ENCODE peak calls at places on chromosomes 11 and 22, in nine cellular contexts. One of them, this sample, is unnamed.

GRCh38 chr11:123061403-123062157 is at the start of gene HSPA8:
- DNase-seq in gastrocnemius medialis: peak
- DNase-seq in body of pancreas: peak
- DNase-seq in IMR-90: peak
- DNase-seq in A549: no peak
- DNase-seq in thyroid gland: peak
- DNase-seq in endothelial cell of umbilical vein: peak
- DNase-seq in Peyer's patch: peak
- DNase-seq in GM12878: no peak
- DNase-seq in this sample: peak

GRCh38 chr11:86003654-86004053 is 65.2 kb downstream of the PICALM start:
- DNase-seq in gastrocnemius medialis: no peak
- DNase-seq in body of pancreas: no peak
- DNase-seq in IMR-90: no peak
- DNase-seq in A549: no peak
- DNase-seq in thyroid gland: no peak
- DNase-seq in endothelial cell of umbilical vein: no peak
- DNase-seq in Peyer's patch: no peak
- DNase-seq in GM12878: no peak
- DNase-seq in this sample: no peak

GRCh38 chr11:73330569-73331093 is 22.6 kb downstream of the ARHGEF17 start:
- DNase-seq in gastrocnemius medialis: no peak
- DNase-seq in body of pancreas: no peak
- DNase-seq in IMR-90: peak
- DNase-seq in A549: peak
- DNase-seq in thyroid gland: peak
- DNase-seq in endothelial cell of umbilical vein: peak
- DNase-seq in Peyer's patch: no peak
- DNase-seq in GM12878: no peak
- DNase-seq in this sample: no peak

GRCh38 chr11:130671801-130672700 is 223.6 kb downstream of the ADAMTS15 start:
- DNase-seq in gastrocnemius medialis: peak
- DNase-seq in body of pancreas: peak
- DNase-seq in IMR-90: peak
- DNase-seq in A549: no peak
- DNase-seq in thyroid gland: peak
- DNase-seq in endothelial cell of umbilical vein: no peak
- DNase-seq in Peyer's patch: no peak
- DNase-seq in GM12878: no peak
- DNase-seq in this sample: no peak

GRCh38 chr22:38953577-38954413 is 3.6 kb upstream of the APOBEC3A start:
- DNase-seq in gastrocnemius medialis: no peak
- DNase-seq in body of pancreas: no peak
- DNase-seq in IMR-90: no peak
- DNase-seq in A549: peak
- DNase-seq in thyroid gland: no peak
- DNase-seq in endothelial cell of umbilical vein: no peak
- DNase-seq in Peyer's patch: peak
- DNase-seq in GM12878: peak
- DNase-seq in this sample: peak

GRCh38 chr11:106087815-106088435 is 10.5 kb downstream of the AASDHPPT start:
- DNase-seq in gastrocnemius medialis: no peak
- DNase-seq in body of pancreas: peak
- DNase-seq in IMR-90: peak
- DNase-seq in A549: no peak
- DNase-seq in thyroid gland: peak
- DNase-seq in endothelial cell of umbilical vein: peak
- DNase-seq in Peyer's patch: no peak
- DNase-seq in GM12878: no peak
- DNase-seq in this sample: no peak

GRCh38 chr11:118913411-118914125 is 12.2 kb downstream of the BCL9L start:
- DNase-seq in gastrocnemius medialis: no peak
- DNase-seq in body of pancreas: peak
- DNase-seq in IMR-90: no peak
- DNase-seq in A549: no peak
- DNase-seq in thyroid gland: peak
- DNase-seq in endothelial cell of umbilical vein: no peak
- DNase-seq in Peyer's patch: peak
- DNase-seq in GM12878: no peak
- DNase-seq in this sample: no peak

GRCh38 chr22:17891427-17892167 is 117.3 kb upstream of the BID start:
- DNase-seq in gastrocnemius medialis: peak
- DNase-seq in body of pancreas: no peak
- DNase-seq in IMR-90: no peak
- DNase-seq in A549: peak
- DNase-seq in thyroid gland: peak
- DNase-seq in endothelial cell of umbilical vein: no peak
- DNase-seq in Peyer's patch: peak
- DNase-seq in GM12878: no peak
- DNase-seq in this sample: peak

GRCh38 chr11:2525941-2526807 is 81.4 kb downstream of the KCNQ1 start:
- DNase-seq in gastrocnemius medialis: no peak
- DNase-seq in body of pancreas: peak
- DNase-seq in IMR-90: no peak
- DNase-seq in A549: no peak
- DNase-seq in thyroid gland: peak
- DNase-seq in endothelial cell of umbilical vein: no peak
- DNase-seq in Peyer's patch: peak
- DNase-seq in GM12878: no peak
- DNase-seq in this sample: peak

DNA sequence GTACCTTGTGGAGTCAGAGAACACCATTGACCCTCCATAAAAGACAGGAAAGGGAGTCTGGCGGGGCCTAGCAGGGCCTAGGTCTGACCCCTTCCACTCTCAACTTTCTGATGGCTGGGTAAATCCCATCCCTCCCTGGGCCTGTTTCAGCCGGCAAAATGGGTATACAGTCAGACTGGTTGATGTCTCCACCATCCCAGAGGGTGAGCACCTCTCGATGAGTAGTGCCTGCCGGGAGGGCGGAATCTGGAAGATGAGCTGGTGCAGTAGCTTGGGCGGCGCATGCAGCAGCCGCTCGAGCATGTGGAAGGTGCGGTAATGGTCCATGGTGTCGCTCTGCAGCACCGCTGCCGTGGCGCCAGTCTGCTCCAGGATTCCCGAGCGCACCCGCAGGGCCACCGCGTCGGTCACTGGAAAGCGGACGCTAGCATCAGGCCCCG is 528 bp downstream of the FIBP start:
- DNase-seq in gastrocnemius medialis: no peak
- DNase-seq in body of pancreas: no peak
- DNase-seq in IMR-90: peak
- DNase-seq in A549: no peak
- DNase-seq in thyroid gland: no peak
- DNase-seq in endothelial cell of umbilical vein: no peak
- DNase-seq in Peyer's patch: no peak
- DNase-seq in GM12878: no peak
- DNase-seq in this sample: no peak
- H3K27ac ChIP-seq in gastrocnemius medialis: peak
- H3K27ac ChIP-seq in body of pancreas: peak
- H3K27ac ChIP-seq in IMR-90: peak
- H3K27ac ChIP-seq in A549: peak
- H3K27ac ChIP-seq in thyroid gland: peak
- H3K27ac ChIP-seq in endothelial cell of umbilical vein: peak
- H3K27ac ChIP-seq in Peyer's patch: peak
- H3K27ac ChIP-seq in GM12878: peak
- H3K27ac ChIP-seq in this sample: peak

GRCh38 chr11:12087075-12087775 is 23.2 kb upstream of the MICAL2 start:
- DNase-seq in gastrocnemius medialis: no peak
- DNase-seq in body of pancreas: no peak
- DNase-seq in IMR-90: peak
- DNase-seq in A549: no peak
- DNase-seq in thyroid gland: peak
- DNase-seq in endothelial cell of umbilical vein: peak
- DNase-seq in Peyer's patch: peak
- DNase-seq in GM12878: no peak
- DNase-seq in this sample: no peak

GRCh38 chr11:12085371-12086251 is 24.8 kb upstream of the MICAL2 start:
- DNase-seq in gastrocnemius medialis: no peak
- DNase-seq in body of pancreas: no peak
- DNase-seq in IMR-90: peak
- DNase-seq in A549: peak
- DNase-seq in thyroid gland: no peak
- DNase-seq in endothelial cell of umbilical vein: no peak
- DNase-seq in Peyer's patch: peak
- DNase-seq in GM12878: no peak
- DNase-seq in this sample: no peak

GRCh38 chr11:12088047-12088481 is 22.3 kb upstream of the MICAL2 start:
- DNase-seq in gastrocnemius medialis: no peak
- DNase-seq in body of pancreas: peak
- DNase-seq in IMR-90: peak
- DNase-seq in A549: no peak
- DNase-seq in thyroid gland: no peak
- DNase-seq in endothelial cell of umbilical vein: peak
- DNase-seq in Peyer's patch: peak
- DNase-seq in GM12878: no peak
- DNase-seq in this sample: no peak

GRCh38 chr11:12088531-12088930 is 21.9 kb upstream of the MICAL2 start:
- DNase-seq in gastrocnemius medialis: no peak
- DNase-seq in body of pancreas: no peak
- DNase-seq in IMR-90: no peak
- DNase-seq in A549: no peak
- DNase-seq in thyroid gland: no peak
- DNase-seq in endothelial cell of umbilical vein: no peak
- DNase-seq in Peyer's patch: peak
- DNase-seq in GM12878: no peak
- DNase-seq in this sample: no peak

DNA sequence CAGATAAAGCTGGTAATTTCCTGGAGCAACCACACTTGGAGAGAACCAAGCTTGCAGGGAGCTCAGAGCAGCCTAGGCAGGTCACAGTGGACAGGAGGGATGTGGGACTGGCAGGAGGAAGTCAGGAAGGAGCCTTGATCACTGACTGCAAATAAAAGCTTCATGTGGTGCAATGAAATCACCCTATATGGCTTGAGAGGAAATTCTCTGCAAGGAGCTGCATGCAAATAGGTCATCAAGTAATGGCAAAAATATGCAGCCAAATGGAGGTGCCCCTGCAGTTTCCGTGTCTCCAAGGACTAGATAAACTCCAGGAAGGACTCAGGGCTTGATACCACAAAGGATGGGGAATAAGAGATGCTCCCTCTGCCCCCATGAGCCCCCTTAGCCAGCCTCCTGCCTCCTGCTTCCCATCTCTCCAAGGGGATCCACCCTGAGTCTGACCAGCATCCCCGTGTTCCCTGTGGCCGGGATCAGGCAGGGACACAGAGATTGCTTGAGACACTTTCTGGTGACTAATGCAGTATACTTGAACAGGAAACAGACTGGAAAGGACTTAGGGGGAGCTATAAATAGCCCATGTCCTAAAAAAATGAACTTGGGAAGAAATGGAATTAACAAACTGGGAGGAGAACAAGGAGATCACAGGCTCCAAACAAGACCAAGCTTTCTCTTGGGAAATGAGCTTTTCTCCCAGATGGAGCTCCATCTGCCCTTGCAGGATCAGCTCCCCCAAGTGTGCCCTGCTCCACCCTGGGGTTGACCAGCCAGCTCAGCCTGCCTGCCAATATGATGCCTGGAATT is 23.9 kb upstream of the MICAL2 start:
- DNase-seq in gastrocnemius medialis: peak
- DNase-seq in body of pancreas: no peak
- DNase-seq in IMR-90: peak
- DNase-seq in A549: peak
- DNase-seq in thyroid gland: peak
- DNase-seq in endothelial cell of umbilical vein: peak
- DNase-seq in Peyer's patch: no peak
- DNase-seq in GM12878: no peak
- DNase-seq in this sample: no peak
- TF ChIP-seq POLR2A in gastrocnemius medialis: no peak
- TF ChIP-seq POLR2A in body of pancreas: no peak
- TF ChIP-seq POLR2A in IMR-90: peak
- TF ChIP-seq POLR2A in A549: peak
- TF ChIP-seq POLR2A in thyroid gland: no peak
- TF ChIP-seq POLR2A in endothelial cell of umbilical vein: peak
- TF ChIP-seq POLR2A in Peyer's patch: peak
- TF ChIP-seq POLR2A in GM12878: no peak
- TF ChIP-seq POLR2A in this sample: no peak

GRCh38 chr11:65606876-65607613 is 7.0 kb downstream of the MAP3K11 start:
- DNase-seq in gastrocnemius medialis: peak
- DNase-seq in body of pancreas: peak
- DNase-seq in IMR-90: peak
- DNase-seq in A549: peak
- DNase-seq in thyroid gland: peak
- DNase-seq in endothelial cell of umbilical vein: peak
- DNase-seq in Peyer's patch: peak
- DNase-seq in GM12878: no peak
- DNase-seq in this sample: no peak
- H3K27ac ChIP-seq in gastrocnemius medialis: peak
- H3K27ac ChIP-seq in body of pancreas: no peak
- H3K27ac ChIP-seq in IMR-90: no peak
- H3K27ac ChIP-seq in A549: no peak
- H3K27ac ChIP-seq in thyroid gland: peak
- H3K27ac ChIP-seq in endothelial cell of umbilical vein: no peak
- H3K27ac ChIP-seq in Peyer's patch: peak
- H3K27ac ChIP-seq in GM12878: no peak
- H3K27ac ChIP-seq in this sample: peak

GRCh38 chr22:21735198-21736083 is at the start of gene YPEL1:
- DNase-seq in gastrocnemius medialis: peak
- DNase-seq in body of pancreas: peak
- DNase-seq in IMR-90: peak
- DNase-seq in A549: peak
- DNase-seq in thyroid gland: peak
- DNase-seq in endothelial cell of umbilical vein: peak
- DNase-seq in Peyer's patch: peak
- DNase-seq in GM12878: peak
- DNase-seq in this sample: peak
- TF ChIP-seq POLR2A in gastrocnemius medialis: peak
- TF ChIP-seq POLR2A in body of pancreas: peak
- TF ChIP-seq POLR2A in IMR-90: peak
- TF ChIP-seq POLR2A in A549: peak
- TF ChIP-seq POLR2A in thyroid gland: peak
- TF ChIP-seq POLR2A in endothelial cell of umbilical vein: no peak
- TF ChIP-seq POLR2A in Peyer's patch: peak
- TF ChIP-seq POLR2A in GM12878: peak
- TF ChIP-seq POLR2A in this sample: peak

DNA sequence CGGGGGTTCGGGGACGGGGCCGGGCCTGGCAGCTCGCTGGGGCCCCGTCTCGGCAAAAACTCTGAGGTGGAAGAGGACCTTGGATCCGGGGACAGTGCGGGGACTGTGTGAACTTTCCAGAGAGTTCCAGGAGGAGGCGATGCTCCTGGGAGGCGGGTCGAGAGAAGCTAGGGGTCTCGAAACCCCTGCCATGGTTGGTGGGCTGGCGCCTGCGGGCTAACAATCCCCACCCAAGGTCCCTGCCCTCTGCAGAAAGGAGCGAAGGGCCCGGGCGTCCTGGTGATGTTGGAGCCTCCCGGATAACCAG is 4.7 kb upstream of the GRK2 start:
- DNase-seq in gastrocnemius medialis: no peak
- DNase-seq in body of pancreas: no peak
- DNase-seq in IMR-90: no peak
- DNase-seq in A549: no peak
- DNase-seq in thyroid gland: no peak
- DNase-seq in endothelial cell of umbilical vein: no peak
- DNase-seq in Peyer's patch: no peak
- DNase-seq in GM12878: no peak
- DNase-seq in this sample: peak
- H3K27ac ChIP-seq in gastrocnemius medialis: no peak
- H3K27ac ChIP-seq in body of pancreas: no peak
- H3K27ac ChIP-seq in IMR-90: no peak
- H3K27ac ChIP-seq in A549: peak
- H3K27ac ChIP-seq in thyroid gland: no peak
- H3K27ac ChIP-seq in endothelial cell of umbilical vein: no peak
- H3K27ac ChIP-seq in Peyer's patch: no peak
- H3K27ac ChIP-seq in GM12878: no peak
- H3K27ac ChIP-seq in this sample: no peak